ENCODE peak calls at places on chromosomes 3 and 15, in four cellular contexts. One of them, this sample, is unnamed.

GRCh38 chr15:80929225-80929624 is 60.4 kb downstream of the MESD start:
- DNase-seq in AG04450: peak; percentile 24
- DNase-seq in fibroblast of mammary gland: peak; percentile 84
- DNase-seq in prostate gland: no peak
- DNase-seq in this sample: no peak

GRCh38 chr3:43390255-43390588 is 103.9 kb downstream of the SNRK start:
- DNase-seq in AG04450: no peak
- DNase-seq in prostate gland: no peak
- DNase-seq in fibroblast of mammary gland: no peak
- DNase-seq in this sample: no peak

GRCh38 chr3:71087109-71088018 is 496.2 kb downstream of the FOXP1 start:
- DNase-seq in AG04450: no peak
- DNase-seq in fibroblast of mammary gland: peak; percentile 82
- DNase-seq in prostate gland: no peak
- DNase-seq in this sample: no peak

GRCh38 chr3:129623447-129624118 is 17.1 kb upstream of the PLXND1 start:
- DNase-seq in AG04450: no peak
- DNase-seq in prostate gland: no peak
- DNase-seq in fibroblast of mammary gland: no peak
- DNase-seq in this sample: no peak

GRCh38 chr3:149628957-149629670 is 28.7 kb downstream of the WWTR1 start:
- DNase-seq in fibroblast of mammary gland: peak; percentile 48
- DNase-seq in prostate gland: no peak
- DNase-seq in AG04450: no peak
- DNase-seq in this sample: no peak

GRCh38 chr15:74383286-74383685 is 15.8 kb upstream of the CYP11A1 start:
- DNase-seq in prostate gland: no peak
- DNase-seq in fibroblast of mammary gland: no peak
- DNase-seq in AG04450: no peak
- DNase-seq in this sample: no peak

GRCh38 chr3:135878501-135878900 is 87.0 kb upstream of the PPP2R3A start:
- DNase-seq in fibroblast of mammary gland: peak; percentile 62
- DNase-seq in prostate gland: no peak
- DNase-seq in AG04450: no peak
- DNase-seq in this sample: no peak

GRCh38 chr3:132840201-132840700 is 118.0 kb upstream of the NPHP3 start:
- DNase-seq in prostate gland: no peak
- DNase-seq in AG04450: no peak
- DNase-seq in fibroblast of mammary gland: no peak
- DNase-seq in this sample: no peak

GRCh38 chr3:29318251-29318650 is 37.4 kb downstream of the RBMS3 start:
- DNase-seq in AG04450: no peak
- DNase-seq in prostate gland: no peak
- DNase-seq in fibroblast of mammary gland: no peak
- DNase-seq in this sample: no peak

GRCh38 chr3:65027335-65027734 is 339.5 kb upstream of the ADAMTS9 start:
- DNase-seq in AG04450: no peak
- DNase-seq in prostate gland: no peak
- DNase-seq in fibroblast of mammary gland: no peak
- DNase-seq in this sample: no peak

GRCh38 chr3:177498037-177498857 is 301.0 kb upstream of the TBL1XR1 start:
- DNase-seq in AG04450: no peak
- DNase-seq in prostate gland: no peak
- DNase-seq in fibroblast of mammary gland: peak; percentile 68
- DNase-seq in this sample: peak; percentile 85

GRCh38 chr15:33735637-33736247 is 232.6 kb upstream of the CHRM5 start:
- DNase-seq in fibroblast of mammary gland: peak; percentile 36
- DNase-seq in AG04450: no peak
- DNase-seq in prostate gland: peak; percentile 13
- DNase-seq in this sample: no peak

GRCh38 chr3:15215996-15216395 is 9.9 kb downstream of the CAPN7 start:
- DNase-seq in fibroblast of mammary gland: peak; percentile 52
- DNase-seq in AG04450: no peak
- DNase-seq in prostate gland: no peak
- DNase-seq in this sample: no peak

GRCh38 chr3:10145685-10146084 is 4.1 kb downstream of the VHL start:
- DNase-seq in fibroblast of mammary gland: no peak
- DNase-seq in prostate gland: no peak
- DNase-seq in AG04450: no peak
- DNase-seq in this sample: no peak

GRCh38 chr3:58532794-58533220 is 4.2 kb downstream of the ACOX2 start:
- DNase-seq in prostate gland: peak; percentile 43
- DNase-seq in fibroblast of mammary gland: peak; percentile 67
- DNase-seq in AG04450: peak; percentile 16
- DNase-seq in this sample: no peak

GRCh38 chr3:136297826-136298225 is 47.7 kb downstream of the PCCB start:
- DNase-seq in AG04450: no peak
- DNase-seq in prostate gland: no peak
- DNase-seq in fibroblast of mammary gland: no peak
- DNase-seq in this sample: no peak

GRCh38 chr3:67897686-67898336 is 243.4 kb upstream of the SUCLG2 start:
- DNase-seq in fibroblast of mammary gland: no peak
- DNase-seq in prostate gland: no peak
- DNase-seq in AG04450: no peak
- DNase-seq in this sample: no peak

GRCh38 chr3:155572085-155572484 is 172.8 kb downstream of the PLCH1 start:
- DNase-seq in prostate gland: no peak
- DNase-seq in AG04450: no peak
- DNase-seq in fibroblast of mammary gland: peak; percentile 75
- DNase-seq in this sample: peak; percentile 24

GRCh38 chr3:43291546-43291945 is 5.2 kb downstream of the SNRK start:
- DNase-seq in AG04450: no peak
- DNase-seq in prostate gland: no peak
- DNase-seq in fibroblast of mammary gland: no peak
- DNase-seq in this sample: no peak

GRCh38 chr3:177703788-177704187 is 506.5 kb upstream of the TBL1XR1 start:
- DNase-seq in fibroblast of mammary gland: no peak
- DNase-seq in AG04450: no peak
- DNase-seq in prostate gland: no peak
- DNase-seq in this sample: no peak

GRCh38 chr3:113096158-113096893 is 105.5 kb downstream of the GTPBP8 start:
- DNase-seq in prostate gland: no peak
- DNase-seq in AG04450: no peak
- DNase-seq in fibroblast of mammary gland: peak; percentile 73
- DNase-seq in this sample: no peak

GRCh38 chr3:125150525-125151436 is 61.8 kb downstream of the SLC12A8 start:
- DNase-seq in AG04450: no peak
- DNase-seq in prostate gland: no peak
- DNase-seq in fibroblast of mammary gland: peak; percentile 59
- DNase-seq in this sample: no peak

GRCh38 chr3:141125351-141125750 is 74.2 kb downstream of the SPSB4 start:
- DNase-seq in AG04450: no peak
- DNase-seq in prostate gland: no peak
- DNase-seq in fibroblast of mammary gland: no peak
- DNase-seq in this sample: no peak

GRCh38 chr3:147333098-147333497 is 73.2 kb downstream of the ZIC4 start:
- DNase-seq in AG04450: no peak
- DNase-seq in prostate gland: no peak
- DNase-seq in fibroblast of mammary gland: no peak
- DNase-seq in this sample: no peak

GRCh38 chr15:62472616-62473299 is 307.7 kb upstream of the C2CD4B start:
- DNase-seq in prostate gland: no peak
- DNase-seq in AG04450: no peak
- DNase-seq in fibroblast of mammary gland: no peak
- DNase-seq in this sample: no peak

GRCh38 chr15:43499635-43500034 is 6.7 kb upstream of the TP53BP1 start:
- DNase-seq in fibroblast of mammary gland: no peak
- DNase-seq in prostate gland: no peak
- DNase-seq in AG04450: no peak
- DNase-seq in this sample: no peak

GRCh38 chr15:67124111-67124510 is 58.7 kb downstream of the SMAD3 start:
- DNase-seq in AG04450: no peak
- DNase-seq in prostate gland: no peak
- DNase-seq in fibroblast of mammary gland: no peak
- DNase-seq in this sample: no peak

GRCh38 chr3:159751754-159752153 is 236.9 kb upstream of the IL12A start:
- DNase-seq in AG04450: no peak
- DNase-seq in prostate gland: no peak
- DNase-seq in fibroblast of mammary gland: peak; percentile 33
- DNase-seq in this sample: no peak

GRCh38 chr15:75729304-75730069 is 16.8 kb upstream of the CSPG4 start:
- DNase-seq in fibroblast of mammary gland: no peak
- DNase-seq in AG04450: no peak
- DNase-seq in prostate gland: no peak
- DNase-seq in this sample: no peak

GRCh38 chr15:62841891-62842559 is 200.5 kb upstream of the TPM1 start:
- DNase-seq in fibroblast of mammary gland: no peak
- DNase-seq in prostate gland: no peak
- DNase-seq in AG04450: no peak
- DNase-seq in this sample: no peak

GRCh38 chr15:100788080-100788730 is 91.4 kb upstream of the ALDH1A3 start:
- DNase-seq in fibroblast of mammary gland: no peak
- DNase-seq in prostate gland: no peak
- DNase-seq in AG04450: no peak
- DNase-seq in this sample: no peak

GRCh38 chr15:69874321-69874720 is 223.4 kb downstream of the TLE3 start:
- DNase-seq in fibroblast of mammary gland: no peak
- DNase-seq in AG04450: no peak
- DNase-seq in prostate gland: no peak
- DNase-seq in this sample: no peak

GRCh38 chr3:142029052-142029642 is 120.2 kb downstream of the TFDP2 start:
- DNase-seq in prostate gland: no peak
- DNase-seq in fibroblast of mammary gland: no peak
- DNase-seq in AG04450: no peak
- DNase-seq in this sample: no peak

GRCh38 chr3:53846134-53846850 is at the start of the genes CHDH and IL17RB:
- DNase-seq in fibroblast of mammary gland: no peak
- DNase-seq in prostate gland: peak; percentile 85
- DNase-seq in AG04450: no peak
- DNase-seq in this sample: no peak

GRCh38 chr15:89814112-89814742 is 425 bp downstream of the ANPEP start:
- DNase-seq in prostate gland: no peak
- DNase-seq in fibroblast of mammary gland: no peak
- DNase-seq in AG04450: no peak
- DNase-seq in this sample: no peak

GRCh38 chr3:110774496-110775265 is 296.9 kb upstream of the NECTIN3 start:
- DNase-seq in fibroblast of mammary gland: no peak
- DNase-seq in prostate gland: no peak
- DNase-seq in AG04450: peak; percentile 77
- DNase-seq in this sample: no peak

GRCh38 chr3:127077506-127078064 is 94.7 kb downstream of the PLXNA1 start:
- DNase-seq in prostate gland: no peak
- DNase-seq in AG04450: no peak
- DNase-seq in fibroblast of mammary gland: no peak
- DNase-seq in this sample: peak; percentile 61

DNA sequence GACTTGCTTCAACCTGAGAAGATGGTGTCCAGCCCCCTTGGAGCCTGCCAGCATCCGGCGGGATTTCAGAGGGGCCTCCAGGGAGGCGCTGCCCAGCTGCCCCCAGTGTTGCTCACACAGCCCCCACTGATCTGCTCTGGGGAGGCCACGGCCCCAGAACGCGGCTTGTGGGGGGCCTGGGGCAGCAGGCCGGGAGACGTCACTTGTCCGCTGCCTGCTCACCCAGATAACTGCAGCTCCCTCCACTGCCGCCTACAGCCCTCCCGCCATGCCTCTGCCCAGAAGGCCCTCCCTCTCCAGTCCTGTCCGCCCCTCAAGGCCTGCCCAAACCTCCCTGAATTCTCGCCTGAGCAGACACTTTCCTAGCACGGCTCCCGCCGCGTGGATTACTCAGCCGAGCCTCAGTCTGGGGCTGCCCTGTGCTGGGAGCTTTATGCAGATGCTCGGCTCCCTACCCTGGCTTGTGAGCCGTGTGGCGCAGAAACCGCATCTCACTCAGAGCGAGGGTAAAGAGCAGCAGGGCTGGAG is 17.2 kb upstream of the ADIPOQ start:
- DNase-seq in AG04450: peak; percentile 47
- DNase-seq in fibroblast of mammary gland: peak; percentile 69
- DNase-seq in prostate gland: no peak
- DNase-seq in this sample: no peak
- H3K4me3 ChIP-seq in AG04450: peak overlapping the region; percentile 62
- H3K4me3 ChIP-seq in fibroblast of mammary gland: peak overlapping the region; percentile 4
- H3K4me3 ChIP-seq in prostate gland: no peak overlapping the region
- H3K4me3 ChIP-seq in this sample: peak overlapping the region; percentile 19

GRCh38 chr15:41494922-41495735 is 1.5 kb downstream of the ITPKA start:
- DNase-seq in fibroblast of mammary gland: no peak
- DNase-seq in prostate gland: no peak
- DNase-seq in AG04450: no peak
- DNase-seq in this sample: no peak
- TF ChIP-seq CTCF in fibroblast of mammary gland: no peak
- TF ChIP-seq CTCF in prostate gland: no peak
- TF ChIP-seq CTCF in AG04450: no peak
- TF ChIP-seq CTCF in this sample: no peak

DNA sequence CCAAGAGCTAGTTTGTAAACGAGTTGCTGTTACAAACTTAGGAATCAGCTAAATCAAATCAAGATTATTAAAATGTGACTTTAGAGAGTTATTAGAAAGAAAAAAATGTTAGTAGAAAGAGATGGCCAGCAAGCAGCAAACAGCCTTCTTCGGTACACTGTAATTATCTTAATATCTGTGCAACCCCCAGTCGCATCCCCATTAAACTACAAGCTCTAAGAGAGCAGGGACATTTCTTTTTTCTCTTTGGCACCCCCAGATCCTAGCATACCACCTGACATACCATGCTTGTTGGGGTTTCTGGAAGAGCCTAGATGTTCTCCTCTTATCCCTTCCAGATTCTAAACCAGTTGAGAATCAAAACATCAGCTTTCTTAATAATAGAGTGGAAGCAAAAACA is 45.1 kb upstream of the LIPC start:
- DNase-seq in fibroblast of mammary gland: no peak
- DNase-seq in prostate gland: no peak
- DNase-seq in AG04450: no peak
- DNase-seq in this sample: no peak
- H3K4me3 ChIP-seq in fibroblast of mammary gland: no peak overlapping the region
- H3K4me3 ChIP-seq in prostate gland: no peak overlapping the region
- H3K4me3 ChIP-seq in AG04450: no peak overlapping the region
- H3K4me3 ChIP-seq in this sample: no peak overlapping the region

DNA sequence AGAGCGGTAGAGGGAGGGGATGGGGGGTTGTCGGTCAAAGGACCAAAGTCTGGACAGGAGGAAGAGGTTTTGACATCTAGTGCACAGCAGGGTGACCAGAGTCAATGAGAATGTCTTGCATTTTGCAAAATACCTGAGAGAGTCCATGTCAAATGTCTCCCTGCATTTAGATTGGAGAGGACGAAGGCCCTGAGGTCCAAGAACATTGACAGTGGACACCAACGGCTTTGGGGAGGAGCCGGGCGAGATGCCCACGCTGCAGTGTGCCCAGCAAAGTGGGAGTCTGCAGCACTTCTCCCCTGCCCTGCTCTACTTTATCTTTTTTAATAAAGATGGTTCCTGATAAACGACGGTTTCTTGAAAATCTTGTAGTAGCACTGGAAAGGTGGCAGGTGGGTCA is 67.4 kb upstream of the TAMM41 start:
- DNase-seq in fibroblast of mammary gland: no peak
- DNase-seq in prostate gland: no peak
- DNase-seq in AG04450: no peak
- DNase-seq in this sample: no peak
- TF ChIP-seq CTCF in fibroblast of mammary gland: no peak
- TF ChIP-seq CTCF in prostate gland: no peak
- TF ChIP-seq CTCF in AG04450: no peak
- TF ChIP-seq CTCF in this sample: no peak